ENCODE peak calls at places on chromosomes 1 and 21, in six cellular contexts. F is RWPE2, V is pancreas, I is tibial artery, N is AG10803, O is A549. R is an unnamed sample.

GRCh38 chr1:155759966-155760630 is 71.2 kb downstream of the DAP3 start:
- DNase-seq in F (no peak), V (no peak), I (no peak), N (peak), O (no peak), R (no peak)

GRCh38 chr1:234515821-234516241 is 36.9 kb upstream of the TARBP1 start:
- DNase-seq in F (no peak), V (no peak), I (no peak), N (peak), O (no peak), R (no peak)

GRCh38 chr1:218073062-218073461 is 212.0 kb upstream of the RRP15 start:
- DNase-seq in F (no peak), V (no peak), I (no peak), N (no peak), O (no peak), R (no peak)

GRCh38 chr1:205612104-205612503 is 19.7 kb downstream of the ELK4 start:
- DNase-seq in F (no peak), V (no peak), I (no peak), N (no peak), O (no peak), R (no peak)

GRCh38 chr1:109529895-109530456 is 9.7 kb upstream of the GPR61 start:
- DNase-seq in F (no peak), V (no peak), I (no peak), N (no peak), O (no peak), R (no peak)

GRCh38 chr1:236998571-236998970 is 5.7 kb downstream of the MT1HL1 start:
- DNase-seq in F (no peak), V (no peak), I (no peak), N (no peak), O (no peak), R (no peak)

GRCh38 chr1:241703001-241703400 is 50.9 kb downstream of the WDR64 start:
- DNase-seq in F (no peak), V (no peak), I (no peak), N (peak), O (no peak), R (no peak)

GRCh38 chr1:198611219-198611618 is 27.6 kb upstream of the PTPRC start:
- DNase-seq in F (no peak), V (no peak), I (no peak), N (no peak), O (no peak), R (no peak)

GRCh38 chr1:25450894-25451293 is 20.2 kb downstream of the MACO1 start:
- DNase-seq in F (no peak), V (no peak), I (no peak), N (no peak), O (no peak), R (no peak)

GRCh38 chr1:43054961-43055360 is 96.3 kb upstream of the SLC2A1 start:
- DNase-seq in F (no peak), V (no peak), I (no peak), N (no peak), O (no peak), R (no peak)

GRCh38 chr1:2595812-2596529 is 9.4 kb downstream of the PRXL2B start:
- DNase-seq in F (peak), V (peak), I (peak), N (no peak), O (no peak), R (no peak)

DNA sequence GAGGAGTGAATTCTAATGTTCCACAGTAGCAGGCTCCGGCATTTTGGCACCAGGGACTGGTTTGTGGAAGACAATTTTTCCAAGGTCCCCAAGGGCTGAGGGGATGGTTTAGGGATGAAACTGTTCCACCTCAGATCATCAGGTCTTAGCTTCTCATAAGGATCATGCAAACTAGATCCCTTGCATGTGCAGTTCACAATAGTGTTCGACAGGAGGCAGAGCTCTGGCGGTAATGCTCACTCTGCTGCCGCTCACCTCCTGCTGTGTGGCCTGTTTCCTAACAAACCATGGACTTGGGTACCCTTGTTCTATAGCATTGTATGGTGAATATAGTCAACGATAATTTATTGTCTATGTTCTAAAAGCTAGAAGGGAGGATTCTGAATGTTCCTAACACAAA is 16.6 kb downstream of the CRNN start:
- DNase-seq in F (no peak), V (no peak), I (no peak), N (peak), O (no peak), R (no peak)
- TF ChIP-seq CTCF in F (no peak), V (no peak), I (no peak), N (peak), O (no peak), R (no peak)

GRCh38 chr21:42705746-42706374 is 52.4 kb downstream of the PDE9A start:
- DNase-seq in F (no peak), V (no peak), I (no peak), N (no peak), O (no peak), R (no peak)
- TF ChIP-seq CTCF in F (no peak), V (no peak), I (no peak), N (no peak), O (no peak), R (no peak)

GRCh38 chr1:67270569-67270968 is 37.1 kb upstream of the IL12RB2 start:
- DNase-seq in F (no peak), V (no peak), I (no peak), N (no peak), O (no peak), R (no peak)
- TF ChIP-seq CTCF in F (no peak), V (no peak), I (no peak), N (no peak), O (no peak), R (no peak)

DNA sequence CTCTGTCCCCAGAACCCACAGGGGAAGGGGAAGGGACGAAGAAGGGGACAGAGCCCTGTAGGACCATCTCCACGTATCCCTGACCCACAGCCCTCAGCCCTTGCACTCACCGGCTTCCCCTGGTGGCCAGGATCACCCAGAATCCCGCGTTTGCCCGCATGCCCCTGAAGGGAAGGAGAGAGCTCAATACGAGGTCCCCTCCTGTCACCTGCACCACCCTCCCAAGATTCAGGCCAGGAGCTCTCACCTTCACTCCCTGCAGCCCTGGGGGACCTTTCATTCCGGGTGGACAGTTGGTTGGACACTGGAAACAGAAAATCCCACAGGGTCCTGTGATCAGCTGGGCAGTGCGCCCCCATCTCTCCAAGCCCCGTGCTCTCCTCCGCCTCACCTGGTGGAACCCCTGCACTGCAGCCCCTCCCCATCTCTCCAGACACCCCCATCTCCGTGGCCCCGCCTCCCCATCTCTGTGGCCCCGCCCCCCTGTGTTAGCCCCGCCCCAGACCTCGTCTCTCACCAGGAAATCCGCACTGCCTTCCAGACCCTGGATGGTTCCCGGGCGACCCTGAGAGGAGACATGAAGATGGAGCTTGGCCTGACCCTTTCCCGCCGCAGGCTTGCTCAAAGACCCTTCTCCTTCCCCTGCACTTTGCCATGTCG is 6.0 kb downstream of the COL9A2 start:
- DNase-seq in F (no peak), V (no peak), I (no peak), N (no peak), O (no peak), R (no peak)
- TF ChIP-seq CTCF in F (no peak), V (no peak), I (no peak), N (no peak), O (no peak), R (no peak)

GRCh38 chr1:169487561-169487960 is 1.8 kb upstream of the SLC19A2 start:
- DNase-seq in F (no peak), V (no peak), I (no peak), N (no peak), O (no peak), R (no peak)
- TF ChIP-seq CTCF in F (no peak), V (no peak), I (no peak), N (no peak), O (no peak), R (no peak)

GRCh38 chr1:40315239-40315794 is 1.8 kb downstream of the COL9A2 start:
- DNase-seq in F (no peak), V (peak), I (peak), N (peak), O (peak), R (peak)

GRCh38 chr1:40315795-40316594 is 1.1 kb downstream of the COL9A2 start:
- DNase-seq in F (no peak), V (no peak), I (no peak), N (no peak), O (no peak), R (no peak)

GRCh38 chr1:40318476-40318875 is 1.4 kb upstream of the COL9A2 start:
- DNase-seq in F (no peak), V (no peak), I (no peak), N (no peak), O (no peak), R (no peak)

GRCh38 chr1:40317394-40318074 is 448 bp upstream of the COL9A2 start:
- DNase-seq in F (no peak), V (no peak), I (no peak), N (no peak), O (no peak), R (no peak)

DNA sequence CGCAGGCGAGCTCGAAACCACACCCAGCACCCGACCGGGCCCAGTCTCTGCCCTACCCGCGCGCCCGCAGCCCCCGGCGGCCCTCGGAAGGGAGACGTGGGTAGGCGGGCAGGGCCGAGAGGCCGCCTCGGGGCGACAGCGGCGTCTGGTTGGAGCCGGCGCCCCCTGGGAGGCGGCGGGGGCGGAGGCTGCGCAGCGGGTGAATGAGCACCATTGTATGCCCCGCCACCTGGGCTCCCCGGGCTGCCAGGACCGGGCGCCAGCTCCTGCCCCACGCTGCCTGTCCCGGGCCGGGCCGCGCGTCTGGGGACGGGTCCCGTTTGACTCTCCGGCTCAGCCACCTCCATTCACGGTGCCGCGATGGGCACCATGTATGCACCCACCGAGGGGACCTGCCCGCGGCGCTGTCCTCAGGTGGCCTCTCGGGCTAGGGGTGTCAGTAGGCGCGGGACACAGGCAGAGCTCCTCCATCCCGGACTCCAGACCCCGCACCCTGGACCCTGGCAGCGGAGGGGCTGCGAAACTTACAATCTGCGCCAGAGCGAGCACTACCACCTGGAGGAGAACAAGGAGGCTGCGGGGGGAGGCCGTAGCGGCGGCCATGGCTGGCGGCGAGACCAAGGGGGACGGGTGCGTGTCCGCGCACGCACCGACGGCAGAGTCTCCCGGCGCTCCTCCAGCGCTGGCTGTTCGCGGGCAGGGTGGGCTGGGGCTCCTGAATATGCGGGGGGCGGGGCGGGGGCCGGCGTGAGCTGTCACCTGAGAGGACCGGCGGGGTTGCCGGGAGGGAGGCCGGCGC is at the start of gene COL9A2:
- DNase-seq in F (no peak), V (peak), I (no peak), N (no peak), O (peak), R (no peak)
- TF ChIP-seq CTCF in F (no peak), V (no peak), I (no peak), N (no peak), O (no peak), R (no peak)